ENCODE peak calls at places on chromosome 2, in five cellular contexts. One of them, this sample, is unnamed.

GRCh38 chr2:16005819-16006536 is 65.6 kb downstream of the MYCN start:
- DNase-seq in A549: no peak
- DNase-seq in HCT116: peak
- DNase-seq in NB4: peak
- DNase-seq in K562: no peak
- DNase-seq in this sample: no peak

GRCh38 chr2:213627054-213627710 is 342.9 kb downstream of the SPAG16 start:
- DNase-seq in A549: no peak
- DNase-seq in HCT116: no peak
- DNase-seq in NB4: no peak
- DNase-seq in K562: no peak
- DNase-seq in this sample: no peak

GRCh38 chr2:20925265-20925889 is 102.5 kb upstream of the LDAH start:
- DNase-seq in A549: no peak
- DNase-seq in HCT116: no peak
- DNase-seq in NB4: peak
- DNase-seq in K562: peak
- DNase-seq in this sample: peak

GRCh38 chr2:133040175-133040574 is 370.2 kb upstream of the LYPD1 start:
- DNase-seq in A549: no peak
- DNase-seq in HCT116: no peak
- DNase-seq in NB4: no peak
- DNase-seq in K562: no peak
- DNase-seq in this sample: no peak

GRCh38 chr2:240919786-240920782 is 13.9 kb downstream of the CROCC2 start:
- DNase-seq in A549: no peak
- DNase-seq in HCT116: no peak
- DNase-seq in NB4: no peak
- DNase-seq in K562: no peak
- DNase-seq in this sample: no peak

GRCh38 chr2:241858206-241859016 is at the start of gene PDCD1:
- DNase-seq in A549: no peak
- DNase-seq in HCT116: no peak
- DNase-seq in NB4: no peak
- DNase-seq in K562: peak
- DNase-seq in this sample: no peak

GRCh38 chr2:149611100-149611820 is 23.7 kb upstream of the MMADHC start:
- DNase-seq in A549: no peak
- DNase-seq in HCT116: no peak
- DNase-seq in NB4: no peak
- DNase-seq in K562: no peak
- DNase-seq in this sample: no peak

GRCh38 chr2:14261771-14262170 is 370.7 kb upstream of the LRATD1 start:
- DNase-seq in A549: no peak
- DNase-seq in HCT116: no peak
- DNase-seq in NB4: no peak
- DNase-seq in K562: no peak
- DNase-seq in this sample: no peak

GRCh38 chr2:227853765-227854271 is 17.6 kb upstream of the DAW1 start:
- DNase-seq in A549: no peak
- DNase-seq in HCT116: no peak
- DNase-seq in NB4: no peak
- DNase-seq in K562: no peak
- DNase-seq in this sample: no peak

GRCh38 chr2:74524005-74524404 is 2.0 kb downstream of the DQX1 start:
- DNase-seq in A549: no peak
- DNase-seq in HCT116: no peak
- DNase-seq in NB4: no peak
- DNase-seq in K562: no peak
- DNase-seq in this sample: no peak

GRCh38 chr2:231674587-231675334 is 33.6 kb upstream of the PTMA start:
- DNase-seq in A549: no peak
- DNase-seq in HCT116: no peak
- DNase-seq in NB4: peak
- DNase-seq in K562: peak
- DNase-seq in this sample: peak

GRCh38 chr2:226828164-226828563 is 7.7 kb upstream of the RHBDD1 start:
- DNase-seq in A549: no peak
- DNase-seq in HCT116: no peak
- DNase-seq in NB4: no peak
- DNase-seq in K562: no peak
- DNase-seq in this sample: no peak

GRCh38 chr2:12514168-12514567 is 202.6 kb upstream of the TRIB2 start:
- DNase-seq in A549: no peak
- DNase-seq in HCT116: no peak
- DNase-seq in NB4: no peak
- DNase-seq in K562: no peak
- DNase-seq in this sample: no peak

GRCh38 chr2:196725882-196726281 is 73.6 kb downstream of the GTF3C3 start:
- DNase-seq in A549: no peak
- DNase-seq in HCT116: no peak
- DNase-seq in NB4: no peak
- DNase-seq in K562: no peak
- DNase-seq in this sample: no peak

GRCh38 chr2:179443175-179443574 is 178.5 kb upstream of the SESTD1 start:
- DNase-seq in A549: no peak
- DNase-seq in HCT116: no peak
- DNase-seq in NB4: peak
- DNase-seq in K562: no peak
- DNase-seq in this sample: no peak

DNA sequence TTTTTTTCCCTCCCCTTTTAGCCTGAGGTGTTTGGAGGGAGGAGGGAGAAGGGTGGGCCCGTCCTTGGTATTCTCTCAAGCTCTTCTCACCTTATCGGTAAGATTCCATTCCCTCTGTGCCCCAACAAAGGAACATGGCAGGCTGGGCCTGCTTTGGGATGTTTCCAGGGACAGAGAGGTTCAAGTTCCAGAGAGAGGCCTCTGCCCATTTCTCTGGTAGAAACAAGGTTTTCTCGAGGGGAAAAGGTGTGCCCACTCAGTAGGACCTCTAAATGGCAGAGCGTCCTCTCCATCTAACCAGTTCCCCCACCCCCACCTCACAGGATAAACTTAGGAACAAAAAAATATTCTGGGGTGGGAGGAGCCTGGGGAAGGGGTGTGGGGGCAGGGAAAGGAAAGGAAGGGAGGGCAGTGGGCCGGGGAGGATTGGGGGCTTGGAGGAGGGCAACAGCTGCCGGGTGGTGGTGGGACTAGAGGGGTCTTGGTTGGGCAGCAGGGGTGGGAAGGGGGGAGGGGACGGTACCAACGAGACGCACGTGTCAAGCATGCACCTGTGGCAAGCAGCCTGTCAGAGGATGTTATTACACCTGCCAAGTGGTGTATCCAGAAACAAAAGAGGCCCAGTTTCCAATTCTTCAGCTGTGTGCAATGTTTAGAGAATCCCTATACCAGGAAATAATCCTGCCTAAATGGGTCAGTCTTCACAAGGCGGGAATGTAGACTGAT is 2.1 kb downstream of the PCBP1 start:
- DNase-seq in A549: peak
- DNase-seq in HCT116: no peak
- DNase-seq in NB4: peak
- DNase-seq in K562: peak
- DNase-seq in this sample: peak
- TF ChIP-seq POLR2A in A549: no peak
- TF ChIP-seq POLR2A in HCT116: peak
- TF ChIP-seq POLR2A in NB4: peak
- TF ChIP-seq POLR2A in K562: peak
- TF ChIP-seq POLR2A in this sample: no peak

DNA sequence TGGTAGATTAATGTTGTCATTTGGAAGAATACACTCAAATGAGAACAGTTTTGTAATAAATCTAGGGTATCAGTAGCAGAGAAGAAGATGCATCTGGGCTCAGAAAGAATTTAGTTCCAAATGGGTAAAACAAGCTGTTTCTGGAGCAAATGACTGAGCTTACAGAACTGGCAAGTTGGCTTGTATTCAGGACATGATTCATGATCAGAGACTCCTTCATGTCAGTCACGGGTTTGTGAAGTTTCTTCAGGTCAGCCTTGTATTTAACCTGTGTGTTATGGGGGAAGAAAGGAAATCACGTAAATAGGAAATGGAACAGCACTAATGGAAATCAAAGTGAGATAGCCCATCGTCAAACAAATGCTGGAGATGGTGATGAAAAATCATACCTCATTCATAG is 109.1 kb downstream of the RIF1 start:
- DNase-seq in A549: no peak
- DNase-seq in HCT116: no peak
- DNase-seq in NB4: no peak
- DNase-seq in K562: no peak
- DNase-seq in this sample: peak
- TF ChIP-seq MAX in A549: no peak
- TF ChIP-seq MAX in HCT116: no peak
- TF ChIP-seq MAX in NB4: no peak
- TF ChIP-seq MAX in K562: no peak
- TF ChIP-seq MAX in this sample: no peak

GRCh38 chr2:30255026-30255425 is 23.7 kb downstream of the LBH start:
- DNase-seq in A549: no peak
- DNase-seq in HCT116: no peak
- DNase-seq in NB4: no peak
- DNase-seq in K562: no peak
- DNase-seq in this sample: no peak

GRCh38 chr2:30253873-30254691 is 22.7 kb downstream of the LBH start:
- DNase-seq in A549: no peak
- DNase-seq in HCT116: no peak
- DNase-seq in NB4: no peak
- DNase-seq in K562: peak
- DNase-seq in this sample: no peak

GRCh38 chr2:30250421-30250820 is 19.1 kb downstream of the LBH start:
- DNase-seq in A549: no peak
- DNase-seq in HCT116: no peak
- DNase-seq in NB4: no peak
- DNase-seq in K562: no peak
- DNase-seq in this sample: no peak

GRCh38 chr2:30254692-30255015 is 23.3 kb downstream of the LBH start:
- DNase-seq in A549: no peak
- DNase-seq in HCT116: no peak
- DNase-seq in NB4: no peak
- DNase-seq in K562: no peak
- DNase-seq in this sample: no peak

DNA sequence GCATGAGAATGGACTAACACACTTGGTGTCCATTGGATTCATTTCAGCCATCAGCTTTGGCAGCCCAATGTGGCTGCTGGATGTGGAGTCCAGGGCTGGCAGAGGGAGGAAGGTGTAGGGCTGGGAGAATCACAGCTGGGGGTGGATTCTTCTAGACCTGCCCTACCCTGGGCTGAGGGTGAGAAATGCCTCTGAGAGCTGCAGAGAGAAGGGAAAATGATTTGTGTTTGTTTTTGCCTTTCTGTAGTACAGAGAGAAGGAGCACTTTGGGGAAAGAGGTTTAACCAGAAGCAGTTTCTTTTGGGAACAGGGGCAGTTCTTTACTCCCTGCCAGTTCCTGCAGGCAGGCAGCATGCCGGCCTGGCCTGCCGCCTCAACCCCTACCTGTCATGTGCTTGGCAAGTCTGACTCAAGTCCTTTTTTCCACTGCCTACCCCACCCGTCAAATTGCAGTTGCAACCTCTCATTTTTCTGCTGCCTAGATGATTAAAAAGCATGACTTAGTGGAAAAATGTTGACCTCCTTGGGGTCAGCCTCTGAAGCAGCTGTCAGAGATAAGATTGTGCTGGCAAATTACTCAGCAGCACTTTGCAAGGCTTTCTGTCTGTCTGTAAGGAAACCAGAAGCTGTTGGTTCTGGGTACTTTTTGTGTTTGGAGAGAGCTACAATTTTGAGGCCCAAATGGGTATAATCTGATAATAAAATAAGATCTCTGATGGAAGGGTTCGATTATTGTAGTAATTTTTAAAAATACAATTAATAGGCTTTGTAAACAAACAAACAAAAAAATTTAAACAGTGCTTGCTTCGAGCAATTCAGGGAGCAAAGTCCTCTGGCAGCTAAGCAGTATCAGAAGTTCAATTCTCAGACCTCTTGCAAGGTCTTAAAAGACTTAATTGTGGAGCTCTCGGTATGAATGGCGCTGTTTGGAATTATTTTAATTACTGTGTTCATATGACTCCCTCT is 21.7 kb downstream of the LBH start:
- DNase-seq in A549: peak
- DNase-seq in HCT116: no peak
- DNase-seq in NB4: no peak
- DNase-seq in K562: peak
- DNase-seq in this sample: peak
- TF ChIP-seq POLR2A in A549: no peak
- TF ChIP-seq POLR2A in HCT116: no peak
- TF ChIP-seq POLR2A in NB4: no peak
- TF ChIP-seq POLR2A in K562: peak
- TF ChIP-seq POLR2A in this sample: no peak

GRCh38 chr2:67437132-67437531 is 40.0 kb downstream of the ETAA1 start:
- DNase-seq in A549: no peak
- DNase-seq in HCT116: no peak
- DNase-seq in NB4: no peak
- DNase-seq in K562: no peak
- DNase-seq in this sample: no peak

DNA sequence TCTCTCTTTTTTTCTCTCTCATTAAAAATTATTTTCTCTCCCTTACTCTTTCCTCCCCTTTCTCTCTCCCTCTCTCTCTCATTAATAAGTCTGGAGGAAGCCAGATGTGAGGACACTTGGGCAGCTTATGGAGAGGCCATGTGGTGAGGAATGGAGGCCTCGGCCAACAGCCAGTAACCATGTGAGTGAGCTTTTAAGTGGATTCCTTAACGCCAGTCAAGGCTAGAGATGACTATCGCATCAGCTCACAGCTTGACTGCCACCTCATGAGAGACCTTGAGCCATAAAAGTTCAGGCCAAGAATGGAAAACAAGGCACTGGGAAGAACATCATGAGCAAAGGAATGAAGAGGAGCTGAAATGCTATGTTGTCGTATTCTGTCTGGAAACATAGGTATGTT is 39.1 kb downstream of the ETAA1 start:
- DNase-seq in A549: no peak
- DNase-seq in HCT116: no peak
- DNase-seq in NB4: no peak
- DNase-seq in K562: no peak
- DNase-seq in this sample: no peak
- TF ChIP-seq MAX in A549: no peak
- TF ChIP-seq MAX in HCT116: no peak
- TF ChIP-seq MAX in NB4: no peak
- TF ChIP-seq MAX in K562: no peak
- TF ChIP-seq MAX in this sample: no peak

DNA sequence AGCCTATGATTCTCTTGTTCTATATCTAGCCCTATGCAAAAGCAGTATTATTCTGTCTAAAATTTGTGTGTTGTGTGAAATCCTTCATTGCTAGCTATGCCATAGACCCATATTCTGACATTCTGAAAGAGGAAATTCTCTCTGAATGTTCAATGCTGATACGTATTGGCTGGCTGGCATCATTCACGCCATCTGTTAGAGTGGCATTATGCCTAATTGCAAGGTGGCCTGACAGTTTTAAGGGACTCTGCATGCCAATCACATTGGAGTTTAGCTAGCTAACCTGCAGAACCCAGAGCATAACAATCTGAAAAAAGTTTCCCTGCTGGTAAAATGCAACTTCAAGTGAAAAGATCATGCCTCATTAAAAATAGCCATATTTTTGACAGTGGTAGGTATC is 316.0 kb downstream of the SOX11 start:
- DNase-seq in A549: no peak
- DNase-seq in HCT116: no peak
- DNase-seq in NB4: no peak
- DNase-seq in K562: no peak
- DNase-seq in this sample: no peak
- TF ChIP-seq POLR2A in A549: no peak
- TF ChIP-seq POLR2A in HCT116: no peak
- TF ChIP-seq POLR2A in NB4: no peak
- TF ChIP-seq POLR2A in K562: no peak
- TF ChIP-seq POLR2A in this sample: no peak

GRCh38 chr2:120748310-120748709 is 12.6 kb downstream of the GLI2 start:
- DNase-seq in A549: no peak
- DNase-seq in HCT116: no peak
- DNase-seq in NB4: no peak
- DNase-seq in K562: no peak
- DNase-seq in this sample: no peak
- TF ChIP-seq MAX in A549: no peak
- TF ChIP-seq MAX in HCT116: no peak
- TF ChIP-seq MAX in NB4: no peak
- TF ChIP-seq MAX in K562: no peak
- TF ChIP-seq MAX in this sample: no peak

This sample was measured in endothelial cell of umbilical vein.